ENCODE peak calls at places on chromosomes 16 and 17, in seven cellular contexts. One of them, this sample, is unnamed.

GRCh38 chr16:69930117-69930776 is 20.9 kb upstream of the CLEC18A start:
- ATAC-seq in pancreas: peak
- ATAC-seq in heart right ventricle: peak
- ATAC-seq in CD4-positive, CD25-positive, alpha-beta regulatory T cell: peak
- ATAC-seq in CD8-positive, alpha-beta T cell: peak
- ATAC-seq in lower lobe of right lung: peak
- ATAC-seq in DND-41: peak
- ATAC-seq in this sample: peak

GRCh38 chr17:39618252-39618913 is 8.4 kb upstream of the PPP1R1B start:
- ATAC-seq in pancreas: peak
- ATAC-seq in heart right ventricle: peak
- ATAC-seq in CD4-positive, CD25-positive, alpha-beta regulatory T cell: no peak
- ATAC-seq in CD8-positive, alpha-beta T cell: no peak
- ATAC-seq in lower lobe of right lung: peak
- ATAC-seq in DND-41: no peak
- ATAC-seq in this sample: no peak

GRCh38 chr17:8375738-8376259 is 705 bp downstream of the KRABD2 start:
- ATAC-seq in pancreas: peak
- ATAC-seq in heart right ventricle: no peak
- ATAC-seq in CD4-positive, CD25-positive, alpha-beta regulatory T cell: no peak
- ATAC-seq in CD8-positive, alpha-beta T cell: no peak
- ATAC-seq in lower lobe of right lung: peak
- ATAC-seq in DND-41: peak
- ATAC-seq in this sample: no peak

GRCh38 chr16:55872130-55872529 is 3.0 kb downstream of the CES5A start:
- ATAC-seq in pancreas: no peak
- ATAC-seq in heart right ventricle: no peak
- ATAC-seq in CD4-positive, CD25-positive, alpha-beta regulatory T cell: no peak
- ATAC-seq in CD8-positive, alpha-beta T cell: no peak
- ATAC-seq in lower lobe of right lung: no peak
- ATAC-seq in DND-41: no peak
- ATAC-seq in this sample: no peak

GRCh38 chr17:32489320-32490100 is 2.7 kb downstream of the CDK5R1 start:
- ATAC-seq in pancreas: no peak
- ATAC-seq in heart right ventricle: no peak
- ATAC-seq in CD4-positive, CD25-positive, alpha-beta regulatory T cell: no peak
- ATAC-seq in CD8-positive, alpha-beta T cell: no peak
- ATAC-seq in lower lobe of right lung: no peak
- ATAC-seq in DND-41: no peak
- ATAC-seq in this sample: no peak

GRCh38 chr16:56695246-56695645 is 13.0 kb downstream of the MT1X start:
- ATAC-seq in pancreas: no peak
- ATAC-seq in heart right ventricle: no peak
- ATAC-seq in CD4-positive, CD25-positive, alpha-beta regulatory T cell: no peak
- ATAC-seq in CD8-positive, alpha-beta T cell: no peak
- ATAC-seq in lower lobe of right lung: no peak
- ATAC-seq in DND-41: no peak
- ATAC-seq in this sample: no peak

GRCh38 chr17:17426184-17426583 is 50.6 kb upstream of the MED9 start:
- ATAC-seq in pancreas: no peak
- ATAC-seq in heart right ventricle: no peak
- ATAC-seq in CD4-positive, CD25-positive, alpha-beta regulatory T cell: no peak
- ATAC-seq in CD8-positive, alpha-beta T cell: no peak
- ATAC-seq in lower lobe of right lung: no peak
- ATAC-seq in DND-41: no peak
- ATAC-seq in this sample: no peak

GRCh38 chr16:24915019-24915418 is 69.3 kb downstream of the SLC5A11 start:
- ATAC-seq in pancreas: peak
- ATAC-seq in heart right ventricle: no peak
- ATAC-seq in CD4-positive, CD25-positive, alpha-beta regulatory T cell: no peak
- ATAC-seq in CD8-positive, alpha-beta T cell: no peak
- ATAC-seq in lower lobe of right lung: no peak
- ATAC-seq in DND-41: no peak
- ATAC-seq in this sample: no peak

GRCh38 chr16:28999577-28999976 is 14.7 kb downstream of the LAT start:
- ATAC-seq in pancreas: no peak
- ATAC-seq in heart right ventricle: no peak
- ATAC-seq in CD4-positive, CD25-positive, alpha-beta regulatory T cell: no peak
- ATAC-seq in CD8-positive, alpha-beta T cell: no peak
- ATAC-seq in lower lobe of right lung: no peak
- ATAC-seq in DND-41: no peak
- ATAC-seq in this sample: no peak

GRCh38 chr16:81358860-81359259 is 44.1 kb downstream of the GAN start:
- ATAC-seq in pancreas: no peak
- ATAC-seq in heart right ventricle: no peak
- ATAC-seq in CD4-positive, CD25-positive, alpha-beta regulatory T cell: no peak
- ATAC-seq in CD8-positive, alpha-beta T cell: no peak
- ATAC-seq in lower lobe of right lung: no peak
- ATAC-seq in DND-41: no peak
- ATAC-seq in this sample: no peak

GRCh38 chr17:17886253-17886652 is 49.5 kb upstream of the SREBF1 start:
- ATAC-seq in pancreas: no peak
- ATAC-seq in heart right ventricle: peak
- ATAC-seq in CD4-positive, CD25-positive, alpha-beta regulatory T cell: no peak
- ATAC-seq in CD8-positive, alpha-beta T cell: no peak
- ATAC-seq in lower lobe of right lung: no peak
- ATAC-seq in DND-41: no peak
- ATAC-seq in this sample: no peak

GRCh38 chr17:50605434-50605833 is 29.2 kb upstream of the ABCC3 start:
- ATAC-seq in pancreas: no peak
- ATAC-seq in heart right ventricle: no peak
- ATAC-seq in CD4-positive, CD25-positive, alpha-beta regulatory T cell: no peak
- ATAC-seq in CD8-positive, alpha-beta T cell: no peak
- ATAC-seq in lower lobe of right lung: no peak
- ATAC-seq in DND-41: no peak
- ATAC-seq in this sample: no peak

GRCh38 chr16:70736454-70737376 is 50.9 kb upstream of the MTSS2 start:
- ATAC-seq in pancreas: no peak
- ATAC-seq in heart right ventricle: no peak
- ATAC-seq in CD4-positive, CD25-positive, alpha-beta regulatory T cell: no peak
- ATAC-seq in CD8-positive, alpha-beta T cell: peak
- ATAC-seq in lower lobe of right lung: no peak
- ATAC-seq in DND-41: no peak
- ATAC-seq in this sample: no peak

GRCh38 chr16:77227745-77228144 is 28.5 kb downstream of the SYCE1L start:
- ATAC-seq in pancreas: no peak
- ATAC-seq in heart right ventricle: no peak
- ATAC-seq in CD4-positive, CD25-positive, alpha-beta regulatory T cell: no peak
- ATAC-seq in CD8-positive, alpha-beta T cell: no peak
- ATAC-seq in lower lobe of right lung: no peak
- ATAC-seq in DND-41: no peak
- ATAC-seq in this sample: no peak

GRCh38 chr16:47461598-47462266 is 601 bp downstream of the PHKB start:
- ATAC-seq in pancreas: peak
- ATAC-seq in heart right ventricle: peak
- ATAC-seq in CD4-positive, CD25-positive, alpha-beta regulatory T cell: no peak
- ATAC-seq in CD8-positive, alpha-beta T cell: no peak
- ATAC-seq in lower lobe of right lung: peak
- ATAC-seq in DND-41: peak
- ATAC-seq in this sample: no peak

GRCh38 chr16:20750558-20750957 is 8.9 kb upstream of the THUMPD1 start:
- ATAC-seq in pancreas: no peak
- ATAC-seq in heart right ventricle: no peak
- ATAC-seq in CD4-positive, CD25-positive, alpha-beta regulatory T cell: no peak
- ATAC-seq in CD8-positive, alpha-beta T cell: no peak
- ATAC-seq in lower lobe of right lung: no peak
- ATAC-seq in DND-41: no peak
- ATAC-seq in this sample: no peak

GRCh38 chr17:1143573-1143972 is 36.2 kb downstream of the ABR start:
- ATAC-seq in pancreas: no peak
- ATAC-seq in heart right ventricle: no peak
- ATAC-seq in CD4-positive, CD25-positive, alpha-beta regulatory T cell: no peak
- ATAC-seq in CD8-positive, alpha-beta T cell: no peak
- ATAC-seq in lower lobe of right lung: no peak
- ATAC-seq in DND-41: no peak
- ATAC-seq in this sample: no peak

GRCh38 chr16:84453061-84453752 is 51.3 kb downstream of the MEAK7 start:
- ATAC-seq in pancreas: no peak
- ATAC-seq in heart right ventricle: no peak
- ATAC-seq in CD4-positive, CD25-positive, alpha-beta regulatory T cell: no peak
- ATAC-seq in CD8-positive, alpha-beta T cell: no peak
- ATAC-seq in lower lobe of right lung: peak
- ATAC-seq in DND-41: no peak
- ATAC-seq in this sample: no peak

GRCh38 chr17:47901423-47901822 is 5.4 kb downstream of the SP2 start:
- ATAC-seq in pancreas: no peak
- ATAC-seq in heart right ventricle: no peak
- ATAC-seq in CD4-positive, CD25-positive, alpha-beta regulatory T cell: no peak
- ATAC-seq in CD8-positive, alpha-beta T cell: no peak
- ATAC-seq in lower lobe of right lung: no peak
- ATAC-seq in DND-41: no peak
- ATAC-seq in this sample: no peak

GRCh38 chr17:47899643-47900042 is 3.6 kb downstream of the SP2 start:
- ATAC-seq in pancreas: no peak
- ATAC-seq in heart right ventricle: no peak
- ATAC-seq in CD4-positive, CD25-positive, alpha-beta regulatory T cell: no peak
- ATAC-seq in CD8-positive, alpha-beta T cell: no peak
- ATAC-seq in lower lobe of right lung: no peak
- ATAC-seq in DND-41: no peak
- ATAC-seq in this sample: no peak

GRCh38 chr17:47898246-47898645 is 2.2 kb downstream of the SP2 start:
- ATAC-seq in pancreas: no peak
- ATAC-seq in heart right ventricle: no peak
- ATAC-seq in CD4-positive, CD25-positive, alpha-beta regulatory T cell: no peak
- ATAC-seq in CD8-positive, alpha-beta T cell: no peak
- ATAC-seq in lower lobe of right lung: no peak
- ATAC-seq in DND-41: no peak
- ATAC-seq in this sample: no peak

GRCh38 chr17:47905221-47905733 is 9.2 kb downstream of the SP2 start:
- ATAC-seq in pancreas: peak
- ATAC-seq in heart right ventricle: peak
- ATAC-seq in CD4-positive, CD25-positive, alpha-beta regulatory T cell: no peak
- ATAC-seq in CD8-positive, alpha-beta T cell: no peak
- ATAC-seq in lower lobe of right lung: peak
- ATAC-seq in DND-41: no peak
- ATAC-seq in this sample: peak

GRCh38 chr17:47902039-47902744 is 6.2 kb downstream of the SP2 start:
- ATAC-seq in pancreas: no peak
- ATAC-seq in heart right ventricle: no peak
- ATAC-seq in CD4-positive, CD25-positive, alpha-beta regulatory T cell: no peak
- ATAC-seq in CD8-positive, alpha-beta T cell: no peak
- ATAC-seq in lower lobe of right lung: no peak
- ATAC-seq in DND-41: no peak
- ATAC-seq in this sample: no peak
- H3K4me3 ChIP-seq in pancreas: no peak
- H3K4me3 ChIP-seq in heart right ventricle: no peak
- H3K4me3 ChIP-seq in CD4-positive, CD25-positive, alpha-beta regulatory T cell: no peak
- H3K4me3 ChIP-seq in CD8-positive, alpha-beta T cell: no peak
- H3K4me3 ChIP-seq in lower lobe of right lung: no peak
- H3K4me3 ChIP-seq in DND-41: no peak
- H3K4me3 ChIP-seq in this sample: no peak

GRCh38 chr16:369275-369865 is 968 bp downstream of the MRPL28 start:
- ATAC-seq in pancreas: no peak
- ATAC-seq in heart right ventricle: no peak
- ATAC-seq in CD4-positive, CD25-positive, alpha-beta regulatory T cell: no peak
- ATAC-seq in CD8-positive, alpha-beta T cell: no peak
- ATAC-seq in lower lobe of right lung: no peak
- ATAC-seq in DND-41: no peak
- ATAC-seq in this sample: no peak
- H3K4me3 ChIP-seq in pancreas: no peak
- H3K4me3 ChIP-seq in heart right ventricle: peak
- H3K4me3 ChIP-seq in CD4-positive, CD25-positive, alpha-beta regulatory T cell: no peak
- H3K4me3 ChIP-seq in CD8-positive, alpha-beta T cell: no peak
- H3K4me3 ChIP-seq in lower lobe of right lung: no peak
- H3K4me3 ChIP-seq in DND-41: no peak
- H3K4me3 ChIP-seq in this sample: no peak

DNA sequence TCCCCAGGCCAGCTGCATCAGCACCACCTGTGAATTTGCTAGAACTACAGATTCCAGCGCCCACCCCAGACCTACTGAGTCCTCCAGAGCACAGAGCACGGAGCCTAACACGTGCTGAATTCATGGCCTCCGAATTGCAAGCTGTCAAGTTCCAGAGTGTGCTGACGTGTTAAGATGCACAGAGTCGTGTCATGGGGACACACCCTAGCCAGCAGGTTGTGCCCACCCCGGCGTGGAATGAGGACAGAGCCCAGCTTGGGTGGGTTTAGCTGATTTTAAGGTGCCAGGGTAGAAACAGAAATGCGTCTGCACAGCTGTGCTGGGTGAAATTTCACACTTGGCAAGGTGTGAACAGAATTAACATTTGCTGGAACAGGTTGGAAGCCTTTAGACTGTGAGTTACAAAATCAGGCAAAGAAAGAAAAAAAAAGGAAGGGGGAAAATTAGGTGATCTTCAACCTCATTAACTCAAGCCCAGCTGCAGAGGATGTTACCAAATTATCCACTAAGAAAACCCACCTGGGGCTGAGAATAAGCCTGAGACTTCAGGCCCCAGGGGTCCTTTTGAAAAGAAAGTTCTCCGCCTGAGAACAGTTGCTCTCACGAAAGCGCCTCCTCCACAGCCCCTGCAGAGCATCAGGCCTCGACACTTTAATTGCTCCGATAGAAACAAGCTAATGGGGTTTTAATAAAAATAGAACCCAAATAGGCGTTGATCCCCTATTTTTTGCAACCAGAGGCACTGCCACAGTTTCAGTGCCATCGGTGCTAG is 27.2 kb downstream of the GINS3 start:
- ATAC-seq in pancreas: no peak
- ATAC-seq in heart right ventricle: no peak
- ATAC-seq in CD4-positive, CD25-positive, alpha-beta regulatory T cell: no peak
- ATAC-seq in CD8-positive, alpha-beta T cell: no peak
- ATAC-seq in lower lobe of right lung: no peak
- ATAC-seq in DND-41: peak
- ATAC-seq in this sample: no peak
- H3K4me3 ChIP-seq in pancreas: no peak
- H3K4me3 ChIP-seq in heart right ventricle: no peak
- H3K4me3 ChIP-seq in CD4-positive, CD25-positive, alpha-beta regulatory T cell: no peak
- H3K4me3 ChIP-seq in CD8-positive, alpha-beta T cell: no peak
- H3K4me3 ChIP-seq in lower lobe of right lung: no peak
- H3K4me3 ChIP-seq in DND-41: no peak
- H3K4me3 ChIP-seq in this sample: no peak

GRCh38 chr16:23838485-23839142 is 2.8 kb downstream of the PRKCB start:
- ATAC-seq in pancreas: no peak
- ATAC-seq in heart right ventricle: no peak
- ATAC-seq in CD4-positive, CD25-positive, alpha-beta regulatory T cell: no peak
- ATAC-seq in CD8-positive, alpha-beta T cell: no peak
- ATAC-seq in lower lobe of right lung: no peak
- ATAC-seq in DND-41: no peak
- ATAC-seq in this sample: no peak
- H3K4me3 ChIP-seq in pancreas: no peak
- H3K4me3 ChIP-seq in heart right ventricle: no peak
- H3K4me3 ChIP-seq in CD4-positive, CD25-positive, alpha-beta regulatory T cell: peak
- H3K4me3 ChIP-seq in CD8-positive, alpha-beta T cell: no peak
- H3K4me3 ChIP-seq in lower lobe of right lung: no peak
- H3K4me3 ChIP-seq in DND-41: no peak
- H3K4me3 ChIP-seq in this sample: no peak

DNA sequence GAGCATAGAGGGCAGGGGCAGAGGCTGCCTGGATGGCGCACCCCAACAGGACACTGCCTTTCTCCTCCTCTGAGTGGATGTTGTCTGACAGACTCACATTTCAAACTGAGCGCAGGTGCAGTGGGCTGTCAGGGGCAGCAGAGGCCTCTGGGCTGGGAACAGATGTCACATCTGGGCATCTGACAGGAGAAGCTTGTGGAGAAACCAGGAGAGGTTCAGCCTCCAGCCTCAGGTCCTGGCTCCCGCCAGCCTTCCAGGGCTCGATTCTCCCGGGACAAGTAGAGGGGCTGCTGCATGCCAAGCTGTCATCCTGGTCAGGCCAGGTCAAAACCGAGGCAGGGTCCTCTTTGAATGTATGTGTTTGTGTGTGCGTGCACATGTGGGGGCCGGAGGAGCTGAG is 67.7 kb upstream of the SDK2 start:
- ATAC-seq in pancreas: no peak
- ATAC-seq in heart right ventricle: no peak
- ATAC-seq in CD4-positive, CD25-positive, alpha-beta regulatory T cell: no peak
- ATAC-seq in CD8-positive, alpha-beta T cell: no peak
- ATAC-seq in lower lobe of right lung: no peak
- ATAC-seq in DND-41: no peak
- ATAC-seq in this sample: no peak
- H3K4me3 ChIP-seq in pancreas: no peak
- H3K4me3 ChIP-seq in heart right ventricle: no peak
- H3K4me3 ChIP-seq in CD4-positive, CD25-positive, alpha-beta regulatory T cell: no peak
- H3K4me3 ChIP-seq in CD8-positive, alpha-beta T cell: no peak
- H3K4me3 ChIP-seq in lower lobe of right lung: no peak
- H3K4me3 ChIP-seq in DND-41: no peak
- H3K4me3 ChIP-seq in this sample: no peak